ENCODE peak calls at places on chromosomes 13 and 19, in eight cellular contexts. K, P, X, L, U, A, Y and G are unnamed samples.

GRCh38 chr13:39676315-39676876 is 20.9 kb downstream of the COG6 start:
- DNase-seq in P (no peak), A (peak; percentile 39), Y (no peak), X (no peak), U (no peak), K (no peak), L (peak; percentile 10), G (no peak)

GRCh38 chr13:70424428-70424827 is 316.2 kb upstream of the KLHL1 start:
- DNase-seq in A (no peak), X (no peak), P (no peak), L (peak; percentile 46), U (no peak), Y (no peak), K (peak; percentile 45), G (no peak)

GRCh38 chr19:55640043-55640576 is 692 bp upstream of the ZNF580 start:
- DNase-seq in Y (peak; percentile 76), K (peak; percentile 71), P (peak; percentile 33), U (no peak), L (peak; percentile 65), X (no peak), A (peak; percentile 68), G (peak; percentile 78)

GRCh38 chr19:43607238-43608205 is 4.4 kb upstream of the SRRM5 start:
- DNase-seq in Y (no peak), L (no peak), K (no peak), P (no peak), A (no peak), X (no peak), U (no peak), G (no peak)

GRCh38 chr13:112012004-112012704 is 54.8 kb upstream of the SOX1 start:
- DNase-seq in X (no peak), L (no peak), U (no peak), Y (no peak), A (no peak), P (no peak), K (peak; percentile 49), G (peak; percentile 81)

GRCh38 chr13:83992566-83993358 is 110.5 kb upstream of the SLITRK1 start:
- DNase-seq in X (no peak), A (no peak), Y (no peak), P (no peak), L (no peak), U (no peak), K (no peak), G (no peak)

GRCh38 chr19:49490287-49491029 is 3.0 kb downstream of the RPL13A start:
- DNase-seq in U (no peak), K (no peak), X (no peak), Y (no peak), P (no peak), A (no peak), L (no peak), G (no peak)

GRCh38 chr19:4472174-4472974 is at the start of gene HDGFL2:
- DNase-seq in P (no peak), X (no peak), K (no peak), U (no peak), Y (no peak), A (no peak), L (no peak), G (peak; percentile 99)

GRCh38 chr13:84870190-84870589 is 929.0 kb downstream of the SLITRK6 start:
- DNase-seq in A (no peak), Y (no peak), U (no peak), L (peak; percentile 28), K (no peak), X (no peak), P (no peak), G (no peak)

GRCh38 chr13:23506071-23506820 is 64.0 kb upstream of the TNFRSF19 start:
- DNase-seq in P (no peak), K (no peak), U (no peak), A (peak; percentile 39), Y (no peak), X (no peak), L (no peak), G (no peak)

GRCh38 chr13:97122381-97122996 is 99.6 kb upstream of the MBNL2 start:
- DNase-seq in L (no peak), Y (no peak), U (no peak), K (no peak), X (no peak), A (peak; percentile 73), P (no peak), G (no peak)

GRCh38 chr19:28737021-28737525 is 475.9 kb downstream of the UQCRFS1 start:
- DNase-seq in L (no peak), A (peak; percentile 44), X (no peak), P (no peak), Y (no peak), U (no peak), K (no peak), G (no peak)

GRCh38 chr13:77176350-77176749 is 149.4 kb upstream of the FBXL3 start:
- DNase-seq in A (peak; percentile 89), L (no peak), U (no peak), K (no peak), P (no peak), Y (no peak), X (no peak), G (no peak)

GRCh38 chr19:38729653-38730469 is 14.4 kb downstream of the CAPN12 start:
- DNase-seq in P (no peak), Y (peak; percentile 82), X (no peak), K (peak; percentile 77), A (peak; percentile 44), U (no peak), L (peak; percentile 78), G (peak; percentile 69)

GRCh38 chr19:10112895-10113591 is 1.6 kb downstream of the P2RY11 start:
- DNase-seq in K (peak; percentile 64), L (peak; percentile 71), Y (peak; percentile 75), X (no peak), U (no peak), P (no peak), A (no peak), G (peak; percentile 89)

GRCh38 chr19:35114656-35115537 is 726 bp upstream of the FXYD3 start:
- DNase-seq in K (peak; percentile 80), X (no peak), A (peak; percentile 27), P (no peak), U (no peak), Y (peak; percentile 61), L (peak; percentile 77), G (peak; percentile 75)

GRCh38 chr19:55585658-55586339 is 5.2 kb upstream of the ZNF579 start:
- DNase-seq in K (peak; percentile 76), L (peak; percentile 83), Y (peak; percentile 74), A (peak; percentile 63), X (no peak), P (no peak), U (no peak), G (peak; percentile 89)

GRCh38 chr19:28961772-28962500 is 251.0 kb downstream of the UQCRFS1 start:
- DNase-seq in K (no peak), U (no peak), P (no peak), Y (no peak), L (no peak), X (no peak), A (peak; percentile 81), G (no peak)

GRCh38 chr13:102035969-102036368 is 365.9 kb downstream of the FGF14 start:
- DNase-seq in K (no peak), Y (no peak), P (no peak), U (no peak), X (no peak), L (no peak), A (no peak), G (no peak)

GRCh38 chr13:87331178-87331577 is 340.0 kb upstream of the SLITRK5 start:
- DNase-seq in Y (no peak), K (no peak), P (no peak), X (no peak), A (no peak), U (no peak), L (peak; percentile 8), G (peak; percentile 61)

GRCh38 chr19:6705931-6706632 is 14.4 kb downstream of the C3 start:
- DNase-seq in X (no peak), L (no peak), A (no peak), Y (no peak), P (no peak), K (no peak), U (no peak), G (no peak)

GRCh38 chr13:19836472-19836871 is 27.0 kb downstream of the ZMYM5 start:
- DNase-seq in A (peak; percentile 53), X (no peak), P (no peak), U (no peak), Y (no peak), L (no peak), K (no peak), G (no peak)

GRCh38 chr13:92802776-92803175 is 423.8 kb upstream of the GPC6 start:
- DNase-seq in L (no peak), A (no peak), K (no peak), X (no peak), P (no peak), U (no peak), Y (no peak), G (no peak)

GRCh38 chr19:13860679-13861391 is 16.1 kb upstream of the NANOS3 start:
- DNase-seq in L (no peak), P (no peak), A (no peak), K (no peak), U (no peak), X (no peak), Y (no peak), G (peak; percentile 81)
- H3K27ac ChIP-seq in L (peak overlapping the region; percentile 83), P (peak overlapping the region; percentile 86), A (peak overlapping the region; percentile 95), K (peak overlapping the region; percentile 91), U (peak overlapping the region; percentile 84), X (peak overlapping the region; percentile 97), Y (peak overlapping the region; percentile 90), G (peak overlapping the region; percentile 93)

GRCh38 chr13:50810998-50811397 is 32.5 kb downstream of the DLEU7 start:
- DNase-seq in U (no peak), L (no peak), P (no peak), X (no peak), K (no peak), A (no peak), Y (peak; percentile 33), G (no peak)
- H3K4me1 ChIP-seq in U (no peaks in the 10 kb centered on the region), L (peaks cover 16% of the 10 kb centered on the region), P (peaks cover 5% of the 10 kb centered on the region), X (peaks cover 3% of the 10 kb centered on the region), K (no peaks in the 10 kb centered on the region), A (no peaks in the 10 kb centered on the region), Y (no peaks in the 10 kb centered on the region), G (no peaks in the 10 kb centered on the region)

GRCh38 chr19:16520074-16520973 is 21.9 kb downstream of the CHERP start:
- DNase-seq in K (no peak), P (no peak), X (no peak), L (no peak), A (no peak), U (no peak), Y (no peak), G (no peak)
- TF ChIP-seq POLR2A in K (no peak), P (no peak), X (no peak), L (no peak), A (no peak), U (no peak), Y (no peak), G (no peak)

DNA sequence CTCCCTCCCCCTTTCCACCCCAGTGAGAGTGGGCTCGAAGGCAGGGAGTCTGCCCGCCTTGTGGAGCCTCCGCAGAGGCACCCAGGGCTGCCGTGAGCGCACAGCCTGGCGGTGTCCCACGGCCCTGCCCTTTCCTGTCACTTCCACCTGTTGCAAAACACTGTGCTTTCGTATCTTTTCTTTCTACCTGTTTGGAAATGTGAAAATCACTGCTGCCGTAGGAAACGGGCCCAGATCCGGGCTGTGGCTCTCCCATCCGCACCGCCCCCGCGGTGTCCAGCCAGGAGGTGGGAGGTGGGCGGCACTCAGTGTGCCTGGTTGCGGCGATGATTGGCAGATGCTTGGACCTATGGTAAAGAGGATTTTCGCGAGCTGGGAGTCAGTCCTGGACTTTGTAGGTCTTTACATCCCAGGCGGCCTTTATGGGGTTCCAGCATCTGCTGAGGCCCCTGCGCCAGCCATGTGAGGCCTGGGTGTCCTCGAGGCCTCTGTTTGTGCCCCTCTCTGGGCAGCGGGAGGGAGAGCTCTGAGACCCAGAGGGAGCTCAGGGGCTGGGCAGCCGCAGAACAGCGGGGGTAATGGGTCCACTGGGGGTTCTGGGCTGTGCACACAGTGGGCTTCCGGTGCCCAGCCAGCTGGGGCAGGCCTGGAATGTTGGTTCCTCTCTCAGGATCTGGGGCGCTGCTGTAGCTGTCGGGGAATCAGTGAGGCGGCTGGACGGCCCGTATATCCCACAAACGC is 6.1 kb downstream of the STK11 start:
- DNase-seq in P (no peak), A (no peak), U (no peak), K (peak; percentile 64), Y (no peak), X (no peak), L (peak; percentile 94), G (peak; percentile 74)
- H3K27ac ChIP-seq in P (peak overlapping the region; percentile 96), A (no peak overlapping the region), U (peak overlapping the region; percentile 91), K (peak overlapping the region; percentile 90), Y (no peak overlapping the region), X (no peak overlapping the region), L (peak overlapping the region; percentile 62), G (peak overlapping the region; percentile 1)